ENCODE peak calls at places on chromosomes 7 and 10, in ten cellular contexts. M is NCI-H2081; Z is heart right ventricle; E is GM04503; A is KBM-7; G is smooth muscle cell of the brain vasculature; P is NCI-H1105 treated with DMSO at 0.1 percent for 48 hours; O is effector memory CD8-positive, alpha-beta T cell; R is stimulated activated CD4-positive, alpha-beta T cell treated with anti-CD3 and anti-CD28 coated beads, Interleukin-1b, Interleukin-23, amount 100 ng/mL, for 1 hour; L is dorsolateral prefrontal cortex. I is an unnamed sample.

GRCh38 chr10:7537126-7537525 is 126.3 kb upstream of the SFMBT2 start:
- DNase-seq in M (no peak), Z (no peak), E (no peak), A (no peak), G (no peak), P (no peak), O (no peak), R (no peak), L (no peak), I (no peak)

GRCh38 chr7:47337531-47337930 is 244.4 kb downstream of the TNS3 start:
- DNase-seq in M (no peak), Z (peak), E (no peak), A (no peak), G (no peak), P (no peak), O (no peak), R (no peak), L (peak), I (no peak)

GRCh38 chr7:68407460-68407859 is 1190.8 kb upstream of the AUTS2 start:
- DNase-seq in M (no peak), Z (no peak), E (no peak), A (peak), G (no peak), P (no peak), O (no peak), R (no peak), L (no peak), I (no peak)

GRCh38 chr7:33261585-33261984 is 132.2 kb downstream of the BBS9 start:
- DNase-seq in M (no peak), Z (no peak), E (no peak), A (no peak), G (no peak), P (no peak), O (no peak), R (no peak), L (no peak), I (no peak)

GRCh38 chr7:69817096-69817495 is 218.8 kb downstream of the AUTS2 start:
- DNase-seq in M (no peak), Z (no peak), E (peak), A (no peak), G (no peak), P (no peak), O (no peak), R (no peak), L (no peak), I (no peak)

GRCh38 chr10:112360308-112361270 is 13.3 kb upstream of the ACSL5 start:
- DNase-seq in M (no peak), Z (peak), E (no peak), A (no peak), G (no peak), P (no peak), O (no peak), R (no peak), L (no peak), I (no peak)

GRCh38 chr7:325811-326210 is 35.8 kb downstream of the FOXL3 start:
- DNase-seq in M (no peak), Z (no peak), E (no peak), A (no peak), G (no peak), P (no peak), O (no peak), R (no peak), L (no peak), I (no peak)

GRCh38 chr10:48976208-48976607 is 36.6 kb upstream of the LRRC18 start:
- DNase-seq in M (no peak), Z (no peak), E (no peak), A (peak), G (no peak), P (no peak), O (no peak), R (no peak), L (peak), I (peak)

GRCh38 chr10:79400567-79401004 is 44.8 kb downstream of the ZCCHC24 start:
- DNase-seq in M (no peak), Z (peak), E (no peak), A (peak), G (no peak), P (peak), O (peak), R (no peak), L (no peak), I (peak)

GRCh38 chr7:30116771-30117170 is 18.0 kb upstream of the MTURN start:
- DNase-seq in M (no peak), Z (no peak), E (peak), A (no peak), G (no peak), P (no peak), O (no peak), R (no peak), L (peak), I (no peak)

GRCh38 chr10:99681553-99681952 is 22.2 kb downstream of the ENTPD7 start:
- DNase-seq in M (no peak), Z (no peak), E (peak), A (no peak), G (no peak), P (no peak), O (no peak), R (no peak), L (no peak), I (no peak)

GRCh38 chr10:63713191-63714144 is 192.3 kb downstream of the REEP3 start:
- DNase-seq in M (peak), Z (peak), E (no peak), A (no peak), G (peak), P (peak), O (no peak), R (no peak), L (peak), I (peak)

GRCh38 chr7:73560035-73560835 is 2.7 kb upstream of the BCL7B start:
- DNase-seq in M (no peak), Z (no peak), E (peak), A (no peak), G (no peak), P (no peak), O (no peak), R (no peak), L (no peak), I (peak)

GRCh38 chr7:5396999-5397656 is 26.5 kb downstream of the TNRC18 start:
- DNase-seq in M (no peak), Z (peak), E (peak), A (peak), G (no peak), P (no peak), O (peak), R (peak), L (no peak), I (peak)

GRCh38 chr7:139886206-139886605 is 57.1 kb downstream of the TBXAS1 start:
- DNase-seq in M (no peak), Z (no peak), E (no peak), A (peak), G (no peak), P (no peak), O (no peak), R (no peak), L (no peak), I (no peak)

GRCh38 chr10:60101821-60102220 is 195.5 kb upstream of the CCDC6 start:
- DNase-seq in M (no peak), Z (no peak), E (no peak), A (no peak), G (no peak), P (no peak), O (no peak), R (no peak), L (no peak), I (no peak)

GRCh38 chr10:106707657-106708056 is 456.8 kb downstream of the SORCS1 start:
- DNase-seq in M (no peak), Z (no peak), E (no peak), A (no peak), G (no peak), P (no peak), O (no peak), R (no peak), L (no peak), I (no peak)

GRCh38 chr7:81330108-81330507 is 411.3 kb upstream of the SEMA3C start:
- DNase-seq in M (no peak), Z (no peak), E (no peak), A (no peak), G (no peak), P (no peak), O (no peak), R (no peak), L (no peak), I (no peak)

GRCh38 chr10:117684673-117685211 is 142.2 kb downstream of the EMX2 start:
- DNase-seq in M (no peak), Z (peak), E (no peak), A (no peak), G (no peak), P (peak), O (no peak), R (no peak), L (no peak), I (no peak)

GRCh38 chr10:72177454-72177853 is 38.4 kb upstream of the ANAPC16 start:
- DNase-seq in M (no peak), Z (no peak), E (no peak), A (no peak), G (no peak), P (no peak), O (no peak), R (no peak), L (no peak), I (no peak)

GRCh38 chr7:142669074-142669654 is 80.1 kb upstream of the PRSS1 start:
- DNase-seq in M (peak), Z (no peak), E (no peak), A (peak), G (no peak), P (peak), O (no peak), R (no peak), L (no peak), I (no peak)

GRCh38 chr10:104650072-104650471 is 9.0 kb downstream of the SORCS3 start:
- DNase-seq in M (no peak), Z (no peak), E (no peak), A (peak), G (no peak), P (peak), O (no peak), R (no peak), L (no peak), I (no peak)

GRCh38 chr10:37667736-37668135 is 189.7 kb downstream of the ZNF248 start:
- DNase-seq in M (no peak), Z (no peak), E (no peak), A (peak), G (no peak), P (no peak), O (no peak), R (no peak), L (no peak), I (no peak)

GRCh38 chr10:54469587-54470323 is 331.3 kb downstream of the PCDH15 start:
- DNase-seq in M (no peak), Z (no peak), E (no peak), A (no peak), G (no peak), P (no peak), O (no peak), R (no peak), L (no peak), I (no peak)

I was measured in HepG2.